ENCODE peak calls at places on chromosomes 2 and 18, in seven cellular contexts. One of them, this sample, is unnamed.

GRCh38 chr2:207629553-207629952 is 4.4 kb upstream of the METTL21A start:
- DNase-seq in NAMALWA: no peak
- DNase-seq in activated T-cell treated with anti-CD3 and anti-CD28 coated beads, Interleukin-2, amount 50 U/mL, for 48 hours: no peak
- DNase-seq in iris pigment epithelial cell: no peak
- DNase-seq in RWPE1: no peak
- DNase-seq in ELF-1: no peak
- DNase-seq in endodermal cell: no peak
- DNase-seq in this sample: no peak

GRCh38 chr18:51614033-51614432 is 416.6 kb upstream of the MEX3C start:
- DNase-seq in NAMALWA: no peak
- DNase-seq in activated T-cell treated with anti-CD3 and anti-CD28 coated beads, Interleukin-2, amount 50 U/mL, for 48 hours: no peak
- DNase-seq in iris pigment epithelial cell: peak; percentile 33
- DNase-seq in RWPE1: peak; percentile 76
- DNase-seq in ELF-1: peak; percentile 70
- DNase-seq in endodermal cell: peak; percentile 81
- DNase-seq in this sample: no peak

GRCh38 chr2:5364361-5364760 is 327.8 kb upstream of the SOX11 start:
- DNase-seq in NAMALWA: no peak
- DNase-seq in activated T-cell treated with anti-CD3 and anti-CD28 coated beads, Interleukin-2, amount 50 U/mL, for 48 hours: no peak
- DNase-seq in iris pigment epithelial cell: no peak
- DNase-seq in RWPE1: no peak
- DNase-seq in ELF-1: no peak
- DNase-seq in endodermal cell: no peak
- DNase-seq in this sample: no peak

GRCh38 chr2:216666461-216667233 is 28.7 kb downstream of the IGFBP5 start:
- DNase-seq in NAMALWA: peak; percentile 84
- DNase-seq in activated T-cell treated with anti-CD3 and anti-CD28 coated beads, Interleukin-2, amount 50 U/mL, for 48 hours: peak; percentile 82
- DNase-seq in iris pigment epithelial cell: peak; percentile 57
- DNase-seq in RWPE1: peak; percentile 75
- DNase-seq in ELF-1: peak; percentile 95
- DNase-seq in endodermal cell: peak; percentile 97
- DNase-seq in this sample: peak; percentile 74

GRCh38 chr2:204060896-204061640 is 124.5 kb downstream of the ICOS start:
- DNase-seq in NAMALWA: no peak
- DNase-seq in activated T-cell treated with anti-CD3 and anti-CD28 coated beads, Interleukin-2, amount 50 U/mL, for 48 hours: no peak
- DNase-seq in iris pigment epithelial cell: no peak
- DNase-seq in RWPE1: no peak
- DNase-seq in ELF-1: no peak
- DNase-seq in endodermal cell: no peak
- DNase-seq in this sample: no peak

GRCh38 chr2:74554821-74555531 is 456 bp downstream of the DOK1 start:
- DNase-seq in NAMALWA: peak; percentile 31
- DNase-seq in activated T-cell treated with anti-CD3 and anti-CD28 coated beads, Interleukin-2, amount 50 U/mL, for 48 hours: peak; percentile 67
- DNase-seq in iris pigment epithelial cell: peak; percentile 54
- DNase-seq in RWPE1: no peak
- DNase-seq in ELF-1: peak; percentile 77
- DNase-seq in endodermal cell: peak; percentile 85
- DNase-seq in this sample: peak; percentile 61

GRCh38 chr2:206442854-206443734 is at the start of gene ADAM23:
- DNase-seq in NAMALWA: peak; percentile 54
- DNase-seq in activated T-cell treated with anti-CD3 and anti-CD28 coated beads, Interleukin-2, amount 50 U/mL, for 48 hours: peak; percentile 68
- DNase-seq in iris pigment epithelial cell: peak; percentile 64
- DNase-seq in RWPE1: peak; percentile 61
- DNase-seq in ELF-1: peak; percentile 65
- DNase-seq in endodermal cell: peak; percentile 91
- DNase-seq in this sample: peak; percentile 78

GRCh38 chr2:65313954-65314256 is 86.3 kb downstream of the ACTR2 start:
- DNase-seq in NAMALWA: no peak
- DNase-seq in activated T-cell treated with anti-CD3 and anti-CD28 coated beads, Interleukin-2, amount 50 U/mL, for 48 hours: no peak
- DNase-seq in iris pigment epithelial cell: no peak
- DNase-seq in RWPE1: no peak
- DNase-seq in ELF-1: no peak
- DNase-seq in endodermal cell: no peak
- DNase-seq in this sample: no peak

GRCh38 chr2:24512404-24512803 is 21.4 kb downstream of the NCOA1 start:
- DNase-seq in NAMALWA: no peak
- DNase-seq in activated T-cell treated with anti-CD3 and anti-CD28 coated beads, Interleukin-2, amount 50 U/mL, for 48 hours: no peak
- DNase-seq in iris pigment epithelial cell: no peak
- DNase-seq in RWPE1: no peak
- DNase-seq in ELF-1: no peak
- DNase-seq in endodermal cell: no peak
- DNase-seq in this sample: no peak

GRCh38 chr2:121103969-121104368 is 181.0 kb downstream of the TFCP2L1 start:
- DNase-seq in NAMALWA: no peak
- DNase-seq in activated T-cell treated with anti-CD3 and anti-CD28 coated beads, Interleukin-2, amount 50 U/mL, for 48 hours: no peak
- DNase-seq in iris pigment epithelial cell: no peak
- DNase-seq in RWPE1: no peak
- DNase-seq in ELF-1: no peak
- DNase-seq in endodermal cell: no peak
- DNase-seq in this sample: no peak